ENCODE peak calls at places on chromosomes 4 and X, in four cellular contexts. E is HepG2, I is SK-N-SH, C is GM12878. W is an unnamed sample.
A peak's percentile ranks its signal among the peaks of the same experiment; 100 is the strongest.

GRCh38 chr4:121189811-121190210 is 25.7 kb upstream of the TNIP3 start:
- DNase-seq in E (no peak), I (no peak), C (peak; percentile 32), W (no peak)

GRCh38 chr4:6926081-6926480 is 16.5 kb downstream of the TBC1D14 start:
- DNase-seq in E (no peak), I (no peak), C (no peak), W (no peak)

GRCh38 chrX:67939270-67939669 is 395.4 kb downstream of the AR start:
- DNase-seq in E (no peak), I (no peak), C (no peak), W (no peak)

GRCh38 chr4:71338846-71339593 is at the start of gene SLC4A4:
- DNase-seq in E (no peak), I (no peak), C (peak; percentile 70), W (peak; percentile 9)

GRCh38 chr4:169811476-169811875 is 53.7 kb upstream of the HPF1 start:
- DNase-seq in E (no peak), I (no peak), C (no peak), W (no peak)

GRCh38 chr4:75916091-75916661 is 13.9 kb upstream of the PPEF2 start:
- DNase-seq in E (peak; percentile 25), I (peak; percentile 59), C (no peak), W (peak; percentile 49)

GRCh38 chrX:44462851-44463250 is 79.8 kb downstream of the FUNDC1 start:
- DNase-seq in E (no peak), I (no peak), C (no peak), W (no peak)

GRCh38 chrX:84064814-84065213 is 123.2 kb downstream of the RPS6KA6 start:
- DNase-seq in E (no peak), I (no peak), C (no peak), W (no peak)

GRCh38 chr4:168220893-168221292 is 97.7 kb downstream of the DDX60 start:
- DNase-seq in E (no peak), I (no peak), C (no peak), W (no peak)

GRCh38 chr4:10023806-10024205 is 2.5 kb upstream of the SLC2A9 start:
- DNase-seq in E (no peak), I (no peak), C (no peak), W (no peak)

GRCh38 chr4:183384983-183385382 is 59.5 kb upstream of the CDKN2AIP start:
- DNase-seq in E (no peak), I (no peak), C (no peak), W (no peak)

GRCh38 chr4:80989921-80990544 is 40.5 kb upstream of the BMP3 start:
- DNase-seq in E (peak; percentile 40), I (peak; percentile 5), C (peak; percentile 26), W (peak; percentile 22)

GRCh38 chr4:78747328-78747946 is 28.7 kb upstream of the BMP2K start:
- DNase-seq in E (no peak), I (no peak), C (no peak), W (no peak)

GRCh38 chrX:40773809-40774208 is 38.5 kb upstream of the MED14 start:
- DNase-seq in E (no peak), I (no peak), C (no peak), W (no peak)

GRCh38 chrX:32598707-32599106 is 612.6 kb downstream of the DMD start:
- DNase-seq in E (no peak), I (no peak), C (no peak), W (no peak)

GRCh38 chr4:95546866-95547707 is 1.7 kb downstream of the UNC5C start:
- DNase-seq in E (no peak), I (peak; percentile 47), C (no peak), W (no peak)

GRCh38 chr4:165055601-165056000 is 1.9 kb downstream of the TRIM75 start:
- DNase-seq in E (no peak), I (no peak), C (no peak), W (no peak)

DNA sequence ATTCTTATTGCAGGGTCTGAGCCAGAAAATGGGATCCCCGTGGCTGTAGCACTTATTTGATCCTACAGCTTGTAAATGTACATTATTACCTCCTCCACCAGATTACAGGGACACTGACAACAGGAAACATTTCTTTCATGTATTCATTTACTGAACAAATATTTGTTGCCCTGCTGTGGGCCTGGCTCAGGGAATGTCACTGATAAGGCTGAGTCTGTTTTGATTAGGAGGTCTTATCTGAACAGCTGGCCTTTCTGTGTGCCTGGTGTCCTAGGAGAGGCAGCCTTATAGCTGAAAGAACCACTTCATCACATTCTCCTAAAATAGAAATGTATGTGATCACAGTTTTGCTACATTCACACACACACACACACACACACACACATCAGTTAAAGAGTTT is 45.5 kb upstream of the PROM1 start:
- DNase-seq in E (peak; percentile 91), I (peak; percentile 80), C (no peak), W (no peak)
- TF ChIP-seq NFIC in E (no peak), I (no peak), C (no peak), W (no peak)

GRCh38 chr4:47705326-47705981 is 132.4 kb downstream of the CORIN start:
- DNase-seq in E (peak; percentile 36), I (peak; percentile 46), C (no peak), W (peak; percentile 23)

GRCh38 chr4:47701286-47701685 is 136.6 kb downstream of the CORIN start:
- DNase-seq in E (no peak), I (no peak), C (no peak), W (no peak)

GRCh38 chr4:47703008-47703407 is 134.9 kb downstream of the CORIN start:
- DNase-seq in E (no peak), I (no peak), C (no peak), W (no peak)

GRCh38 chr4:47703964-47704363 is 133.9 kb downstream of the CORIN start:
- DNase-seq in E (no peak), I (no peak), C (no peak), W (no peak)

GRCh38 chr4:47704693-47705325 is 133.1 kb downstream of the CORIN start:
- DNase-seq in E (peak; percentile 58), I (peak; percentile 58), C (no peak), W (no peak)
- TF ChIP-seq NFIC in E (no peak), I (no peak), C (no peak), W (no peak)

GRCh38 chr4:128524311-128524710 is 236.7 kb upstream of the PGRMC2 start:
- DNase-seq in E (no peak), I (no peak), C (no peak), W (no peak)
- TF ChIP-seq NFIC in E (no peak), I (peak; percentile 61), C (no peak), W (no peak)

DNA sequence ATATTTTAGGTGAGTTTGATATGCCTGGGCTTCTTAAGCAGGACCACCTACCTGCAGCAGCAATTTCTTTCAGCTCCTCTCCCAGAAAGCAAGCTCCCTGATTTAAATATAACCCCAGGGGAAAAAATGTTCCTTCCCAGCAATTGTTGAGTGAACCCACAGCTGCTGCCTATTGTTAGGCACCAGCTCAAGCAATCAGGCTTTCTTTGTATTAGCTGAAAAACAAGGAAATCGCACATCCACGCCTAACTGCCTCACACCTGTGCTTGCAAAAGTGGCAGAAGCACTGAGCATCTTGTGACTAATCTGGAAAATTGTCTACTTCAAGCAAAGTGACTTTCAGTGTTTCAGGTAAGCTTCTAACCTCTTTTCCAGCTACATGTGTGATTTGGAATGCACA is 432.2 kb downstream of the SMARCA1 start:
- DNase-seq in E (no peak), I (no peak), C (no peak), W (no peak)
- TF ChIP-seq NFIC in E (no peak), I (no peak), C (no peak), W (no peak)

GRCh38 chr4:87011340-87012034 is 76.7 kb downstream of the AFF1 start:
- DNase-seq in E (no peak), I (no peak), C (no peak), W (peak; percentile 59)
- TF ChIP-seq NFIC in E (no peak), I (no peak), C (no peak), W (no peak)

W was measured in K562.